ENCODE peak calls at places on chromosomes 4 and X, in six cellular contexts. M is AG09309; R is neuronal stem cell; P is stimulated activated CD4-positive, alpha-beta T cell treated with anti-CD3 and anti-CD28 coated beads, Interleukin-12 subunit alpha, Interleukin-12 subunit beta, amount 100 ng/mL, for 48 hours; B is epithelial cell of esophagus; O is sciatic nerve. S is an unnamed sample.

GRCh38 chrX:21529771-21530170 is 128.4 kb downstream of the KLHL34 start:
- DNase-seq in P (no peak), O (no peak), M (no peak), R (no peak), B (no peak), S (no peak)

GRCh38 chr4:86306816-86307215 is 53.0 kb downstream of the MAPK10 start:
- DNase-seq in P (no peak), B (no peak), R (no peak), O (no peak), M (peak; percentile 59), S (no peak)

GRCh38 chrX:17537652-17538301 is 162.8 kb downstream of the NHS start:
- DNase-seq in O (no peak), P (no peak), M (no peak), B (no peak), R (peak; percentile 75), S (no peak)

GRCh38 chr4:168503652-168504362 is 7.0 kb downstream of the PALLD start:
- DNase-seq in M (no peak), O (no peak), R (no peak), P (no peak), B (peak; percentile 83), S (no peak)

GRCh38 chr4:61195064-61195463 is 5.1 kb upstream of the ADGRL3 start:
- DNase-seq in M (no peak), R (no peak), P (no peak), B (peak; percentile 30), O (no peak), S (no peak)

GRCh38 chr4:108072300-108072699 is 82.6 kb downstream of the HADH start:
- DNase-seq in P (no peak), R (no peak), M (no peak), O (no peak), B (peak; percentile 10), S (no peak)

GRCh38 chr4:142473218-142473959 is 372.7 kb downstream of the INPP4B start:
- DNase-seq in O (no peak), B (peak; percentile 46), R (no peak), M (no peak), P (no peak), S (no peak)

GRCh38 chr4:89072921-89073320 is 15.9 kb upstream of the FAM13A start:
- DNase-seq in B (no peak), P (no peak), R (no peak), O (no peak), M (no peak), S (no peak)

GRCh38 chr4:158020734-158021346 is 152.0 kb downstream of the GASK1B start:
- DNase-seq in B (peak; percentile 91), P (no peak), O (no peak), R (no peak), M (no peak), S (peak; percentile 13)

GRCh38 chrX:7146026-7146702 is 1.3 kb upstream of the STS start:
- DNase-seq in B (no peak), R (no peak), P (no peak), O (no peak), M (no peak), S (no peak)

GRCh38 chrX:46268429-46268828 is 276.8 kb downstream of the ZNF674 start:
- DNase-seq in B (peak; percentile 86), R (no peak), P (no peak), M (no peak), O (no peak), S (no peak)

GRCh38 chr4:80730158-80730557 is 300.4 kb upstream of the BMP3 start:
- DNase-seq in M (no peak), P (no peak), R (no peak), B (no peak), O (no peak), S (no peak)

GRCh38 chr4:10998826-10999225 is 314.3 kb upstream of the CLNK start:
- DNase-seq in B (peak; percentile 23), R (no peak), O (no peak), P (no peak), M (no peak), S (no peak)

GRCh38 chr4:167233523-167234387 is 539 bp downstream of the SPOCK3 start:
- DNase-seq in O (no peak), P (no peak), B (peak; percentile 54), M (no peak), R (peak; percentile 32), S (no peak)

GRCh38 chr4:2691952-2692435 is 64.1 kb downstream of the TNIP2 start:
- DNase-seq in R (no peak), O (no peak), P (no peak), M (no peak), B (no peak), S (no peak)

GRCh38 chr4:158850800-158851644 is 82.2 kb downstream of the FNIP2 start:
- DNase-seq in P (no peak), M (peak; percentile 13), R (no peak), O (no peak), B (peak; percentile 49), S (peak; percentile 10)

GRCh38 chrX:20060961-20061868 is 55.5 kb downstream of the MAP7D2 start:
- DNase-seq in R (no peak), O (no peak), M (no peak), B (no peak), P (no peak), S (no peak)

GRCh38 chr4:109294006-109294405 is 8.5 kb downstream of the COL25A1 start:
- DNase-seq in P (no peak), B (no peak), R (peak; percentile 43), M (no peak), O (no peak), S (no peak)

GRCh38 chr4:109915385-109916002 is 2.8 kb downstream of the EGF start:
- DNase-seq in B (peak; percentile 17), R (no peak), M (no peak), P (no peak), O (no peak), S (no peak)

GRCh38 chr4:88743696-88744095 is 46.1 kb upstream of the NAP1L5 start:
- DNase-seq in B (no peak), O (no peak), R (no peak), M (peak; percentile 32), P (no peak), S (peak; percentile 37)

GRCh38 chrX:69133561-69134542 is 31.4 kb downstream of the PJA1 start:
- DNase-seq in P (no peak), R (peak; percentile 40), B (peak; percentile 71), O (no peak), M (peak; percentile 46), S (peak; percentile 78)

GRCh38 chr4:118335316-118335715 is 17.5 kb downstream of the PRSS12 start:
- DNase-seq in R (no peak), O (no peak), P (no peak), M (no peak), B (no peak), S (peak; percentile 14)

GRCh38 chr4:3945511-3946290 is 179.5 kb downstream of the ADRA2C start:
- DNase-seq in R (no peak), O (no peak), M (no peak), P (no peak), B (no peak), S (no peak)

GRCh38 chr4:38530486-38530885 is 133.5 kb upstream of the KLF3 start:
- DNase-seq in B (no peak), R (no peak), P (no peak), O (no peak), M (no peak), S (no peak)